ENCODE peak calls at places on chromosomes 12 and 14, in ten cellular contexts. O is A673, B is brain microvascular endothelial cell, K is heart right ventricle, V is natural killer cell, L is GM10248, Z is IMR-90, Q is A549, T is fibroblast of pulmonary artery, R is uterus. W is an unnamed sample.

GRCh38 chr12:5333096-5333495 is 98.8 kb upstream of the NTF3 start:
- DNase-seq in O (no peak), B (no peak), K (peak), V (no peak), L (no peak), Z (no peak), Q (no peak), T (no peak), R (no peak), W (no peak)

GRCh38 chr12:110844551-110845395 is 2.0 kb upstream of the CCDC63 start:
- DNase-seq in O (peak), B (no peak), K (peak), V (no peak), L (no peak), Z (no peak), Q (no peak), T (peak), R (no peak), W (no peak)

GRCh38 chr14:52650774-52651173 is 44.6 kb downstream of the ERO1A start:
- DNase-seq in O (peak), B (peak), K (no peak), V (no peak), L (no peak), Z (no peak), Q (peak), T (no peak), R (no peak), W (no peak)

GRCh38 chr14:35335388-35336092 is 43.4 kb downstream of the PSMA6 start:
- DNase-seq in O (no peak), B (no peak), K (no peak), V (no peak), L (no peak), Z (no peak), Q (peak), T (peak), R (peak), W (no peak)

GRCh38 chr12:28874758-28875157 is 274.3 kb upstream of the FAR2 start:
- DNase-seq in O (no peak), B (no peak), K (no peak), V (no peak), L (no peak), Z (no peak), Q (no peak), T (no peak), R (no peak), W (no peak)

GRCh38 chr14:31745741-31746140 is 184.5 kb downstream of the NUBPL start:
- DNase-seq in O (peak), B (no peak), K (no peak), V (no peak), L (no peak), Z (no peak), Q (peak), T (no peak), R (no peak), W (no peak)

GRCh38 chr12:18165422-18165871 is 75.5 kb upstream of the RERGL start:
- DNase-seq in O (no peak), B (peak), K (no peak), V (no peak), L (peak), Z (peak), Q (no peak), T (peak), R (no peak), W (no peak)

GRCh38 chr12:26021534-26021933 is 63.1 kb downstream of the RASSF8 start:
- DNase-seq in O (no peak), B (no peak), K (no peak), V (no peak), L (no peak), Z (no peak), Q (no peak), T (no peak), R (no peak), W (no peak)

GRCh38 chr14:20682127-20682434 is 2.3 kb upstream of the RNASE4 start:
- DNase-seq in O (no peak), B (no peak), K (no peak), V (no peak), L (no peak), Z (no peak), Q (no peak), T (no peak), R (no peak), W (no peak)
- TF ChIP-seq CTCF in O (no peak), B (no peak), K (peak), V (no peak), L (no peak), Z (no peak), Q (no peak), T (no peak), R (no peak), W (no peak)

GRCh38 chr14:103386632-103387329 is 1.6 kb downstream of the MARK3 start:
- DNase-seq in O (peak), B (no peak), K (no peak), V (no peak), L (no peak), Z (peak), Q (no peak), T (peak), R (no peak), W (no peak)

GRCh38 chr14:103384450-103385152 is 614 bp upstream of the MARK3 start:
- DNase-seq in O (no peak), B (no peak), K (no peak), V (no peak), L (no peak), Z (no peak), Q (no peak), T (no peak), R (no peak), W (peak)

GRCh38 chr14:103382375-103382774 is 2.8 kb upstream of the MARK3 start:
- DNase-seq in O (peak), B (peak), K (no peak), V (no peak), L (no peak), Z (peak), Q (peak), T (peak), R (no peak), W (no peak)

GRCh38 chr14:103385994-103386491 is 828 bp downstream of the MARK3 start:
- DNase-seq in O (peak), B (no peak), K (peak), V (peak), L (no peak), Z (peak), Q (no peak), T (peak), R (no peak), W (peak)

DNA sequence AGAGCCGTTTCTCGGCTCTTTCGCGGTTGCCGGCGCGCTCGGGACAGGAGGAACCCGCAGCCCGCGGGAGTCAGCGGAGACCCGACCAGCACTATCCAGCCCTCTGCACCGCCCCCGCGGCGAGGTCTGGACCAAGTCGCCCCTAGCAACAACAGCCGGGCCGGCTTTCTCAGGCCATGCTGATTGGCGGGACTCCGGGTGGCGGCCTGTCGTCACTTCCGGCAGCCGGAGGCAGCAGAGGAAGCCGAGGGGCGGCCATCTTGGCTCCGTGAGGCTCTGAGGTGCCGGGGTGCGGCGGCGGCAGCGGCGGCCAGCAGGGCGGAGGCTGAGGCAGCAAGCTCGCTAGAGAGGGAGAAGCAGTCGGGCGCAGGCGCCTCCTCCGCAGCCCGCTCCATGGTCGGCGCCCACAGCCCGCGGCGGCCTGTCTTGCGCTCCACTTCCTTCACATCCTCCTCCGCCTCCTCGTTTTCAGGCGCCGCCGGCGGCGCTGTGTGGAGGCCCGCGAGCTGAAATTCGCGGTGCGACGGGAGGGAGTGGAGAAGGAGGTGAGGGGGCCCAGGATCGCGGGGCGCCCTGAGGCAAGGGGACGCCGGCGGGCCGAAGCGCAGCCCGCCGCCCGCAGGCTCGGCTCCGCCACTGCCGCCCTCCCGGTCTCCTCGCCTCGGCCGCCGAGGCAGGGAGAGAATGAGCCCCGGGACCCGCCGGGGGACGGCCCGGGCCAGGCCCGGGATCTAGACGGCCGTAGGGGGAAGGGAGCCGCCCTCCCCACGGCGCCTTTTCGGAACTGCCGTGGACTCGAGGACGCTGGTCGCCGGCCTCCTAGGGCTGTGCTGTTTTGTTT is at the start of gene MARK3:
- DNase-seq in O (peak), B (peak), K (peak), V (peak), L (peak), Z (peak), Q (peak), T (peak), R (peak), W (peak)
- TF ChIP-seq CTCF in O (peak), B (peak), K (no peak), V (peak), L (no peak), Z (peak), Q (peak), T (no peak), R (peak), W (peak)

GRCh38 chr12:127146991-127147718 is 1119.8 kb upstream of the TMEM132C start:
- DNase-seq in O (no peak), B (no peak), K (no peak), V (no peak), L (no peak), Z (no peak), Q (no peak), T (no peak), R (no peak), W (no peak)

GRCh38 chr12:127144770-127145169 is 1122.2 kb upstream of the TMEM132C start:
- DNase-seq in O (no peak), B (no peak), K (no peak), V (no peak), L (no peak), Z (no peak), Q (no peak), T (no peak), R (no peak), W (no peak)

GRCh38 chr12:127145929-127146789 is 1120.8 kb upstream of the TMEM132C start:
- DNase-seq in O (peak), B (peak), K (peak), V (peak), L (no peak), Z (peak), Q (peak), T (peak), R (peak), W (no peak)

GRCh38 chr12:127145543-127145928 is 1121.4 kb upstream of the TMEM132C start:
- DNase-seq in O (no peak), B (no peak), K (no peak), V (no peak), L (no peak), Z (no peak), Q (no peak), T (no peak), R (no peak), W (no peak)

GRCh38 chr12:127143020-127143419 is 1124.0 kb upstream of the TMEM132C start:
- DNase-seq in O (no peak), B (no peak), K (no peak), V (no peak), L (no peak), Z (no peak), Q (no peak), T (no peak), R (no peak), W (no peak)
- TF ChIP-seq CTCF in O (no peak), B (no peak), K (no peak), V (no peak), L (no peak), Z (no peak), Q (no peak), T (no peak), R (no peak), W (no peak)

DNA sequence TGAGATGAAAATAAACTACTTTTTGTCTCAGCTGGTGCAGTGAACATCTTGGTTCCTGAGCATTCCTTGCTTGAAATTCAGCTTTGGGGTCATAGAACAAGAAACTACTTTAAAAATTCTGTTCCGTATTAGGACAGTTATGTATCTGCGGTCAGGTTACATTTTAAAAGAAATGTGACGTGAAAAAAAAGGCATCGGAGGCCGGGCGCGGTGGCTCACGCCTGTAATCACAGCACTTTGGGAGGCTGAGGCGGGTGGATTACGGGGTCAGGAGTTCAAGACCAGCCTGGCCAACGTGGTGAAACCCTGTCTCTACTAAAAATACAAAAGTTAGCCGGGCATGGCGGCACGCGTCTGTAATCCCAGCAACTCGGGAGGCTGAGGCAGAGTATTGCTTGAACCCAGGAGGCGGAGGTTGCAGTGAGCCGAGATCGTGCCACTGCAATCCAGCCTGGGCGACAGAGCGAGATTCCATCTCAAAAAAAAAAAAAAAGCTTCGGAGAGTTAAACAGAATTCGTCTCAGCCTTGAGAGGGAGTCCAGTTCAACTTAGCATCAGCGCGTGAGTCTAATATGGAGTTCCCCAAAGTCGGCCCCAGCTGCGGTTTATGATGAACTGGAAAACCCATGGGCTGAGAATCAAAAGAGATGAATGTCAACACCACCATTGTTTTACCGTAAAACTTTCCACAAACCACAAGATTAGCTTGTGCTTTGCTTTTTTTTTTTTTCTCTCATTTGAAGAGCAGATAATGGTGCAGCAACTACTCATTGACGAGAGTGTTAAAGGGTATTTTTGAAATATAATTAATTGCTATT is 2.1 kb upstream of the SLC2A13 start:
- DNase-seq in O (no peak), B (no peak), K (no peak), V (no peak), L (no peak), Z (no peak), Q (no peak), T (no peak), R (no peak), W (no peak)
- TF ChIP-seq CTCF in O (no peak), B (no peak), K (no peak), V (no peak), L (no peak), Z (no peak), Q (no peak), T (no peak), R (no peak), W (peak)

GRCh38 chr14:92589213-92589852 is 75.8 kb downstream of the RIN3 start:
- DNase-seq in O (no peak), B (no peak), K (no peak), V (no peak), L (no peak), Z (peak), Q (peak), T (peak), R (no peak), W (no peak)
- TF ChIP-seq CTCF in O (peak), B (peak), K (peak), V (peak), L (peak), Z (peak), Q (peak), T (peak), R (peak), W (peak)

GRCh38 chr12:6937481-6938352 is 5.9 kb upstream of the RNU7-1 start:
- DNase-seq in O (peak), B (peak), K (peak), V (peak), L (peak), Z (peak), Q (peak), T (peak), R (peak), W (peak)
- TF ChIP-seq CTCF in O (peak), B (peak), K (peak), V (peak), L (peak), Z (peak), Q (peak), T (peak), R (peak), W (peak)

W was measured in B cell.